ENCODE peak calls at places on chromosomes 7 and 10, in five cellular contexts. R is astrocyte of the spinal cord, E is esophagus muscularis mucosa, Q is A673, M is RWPE1. V is an unnamed sample.

GRCh38 chr10:93473161-93473560 is 9.0 kb downstream of the MYOF start:
- DNase-seq in R (no peak), M (no peak), E (no peak), Q (no peak), V (no peak)

GRCh38 chr10:38212460-38212859 is 118.3 kb downstream of the ZNF37A start:
- DNase-seq in R (no peak), E (no peak), Q (no peak), M (no peak), V (no peak)

GRCh38 chr7:141257597-141257996 is 183.7 kb downstream of the TMEM178B start:
- DNase-seq in R (no peak), M (no peak), Q (no peak), E (no peak), V (no peak)

GRCh38 chr7:30929686-30930085 is 18.0 kb downstream of the AQP1 start:
- DNase-seq in M (no peak), R (no peak), Q (no peak), E (peak), V (no peak)

GRCh38 chr7:71186535-71186934 is 54.6 kb downstream of the GALNT17 start:
- DNase-seq in R (no peak), E (no peak), Q (no peak), M (no peak), V (no peak)

GRCh38 chr10:126094537-126094936 is 198.2 kb downstream of the FANK1 start:
- DNase-seq in M (no peak), E (no peak), Q (no peak), R (peak), V (no peak)

GRCh38 chr7:25095516-25096345 is 29.3 kb downstream of the CYCS start:
- DNase-seq in Q (no peak), M (no peak), R (no peak), E (no peak), V (no peak)

GRCh38 chr7:142939226-142939910 is at the start of gene LLCFC1:
- DNase-seq in M (no peak), R (no peak), E (no peak), Q (no peak), V (no peak)

GRCh38 chr7:92306153-92306552 is 60.4 kb downstream of the ANKIB1 start:
- DNase-seq in E (no peak), R (peak), M (peak), Q (no peak), V (no peak)

GRCh38 chr7:155489862-155490696 is 32.1 kb downstream of the EN2 start:
- DNase-seq in Q (no peak), M (no peak), E (no peak), R (no peak), V (peak)

GRCh38 chr7:100247152-100247757 is 27.5 kb downstream of the PVRIG start:
- DNase-seq in E (no peak), M (peak), R (peak), Q (peak), V (no peak)

GRCh38 chr10:60781678-60782077 is 3.4 kb downstream of the CDK1 start:
- DNase-seq in R (peak), Q (no peak), E (no peak), M (no peak), V (no peak)

GRCh38 chr10:61271127-61271780 is 181.9 kb downstream of the TMEM26 start:
- DNase-seq in R (peak), M (peak), E (no peak), Q (peak), V (no peak)

GRCh38 chr7:50321678-50322077 is 17.2 kb downstream of the IKZF1 start:
- DNase-seq in R (no peak), Q (no peak), M (no peak), E (no peak), V (no peak)

GRCh38 chr10:64148597-64148996 is 627.4 kb downstream of the REEP3 start:
- DNase-seq in Q (peak), R (no peak), M (no peak), E (no peak), V (no peak)

GRCh38 chr10:91185239-91185875 is 35.1 kb upstream of the PCGF5 start:
- DNase-seq in E (no peak), Q (no peak), R (peak), M (peak), V (no peak)

GRCh38 chr7:151083071-151083823 is at the start of gene TMUB1:
- DNase-seq in R (peak), E (no peak), M (peak), Q (peak), V (peak)

GRCh38 chr10:124746992-124747391 is 2.8 kb upstream of the FAM53B start:
- DNase-seq in R (no peak), M (peak), E (no peak), Q (no peak), V (no peak)

GRCh38 chr10:6592080-6592479 is 12.0 kb upstream of the PRKCQ start:
- DNase-seq in E (no peak), R (no peak), M (no peak), Q (no peak), V (no peak)

GRCh38 chr7:118080947-118081346 is 103.0 kb upstream of the LSM8 start:
- DNase-seq in M (peak), E (no peak), R (peak), Q (peak), V (no peak)

GRCh38 chr10:95289003-95289920 is 1.5 kb downstream of the PDLIM1 start:
- DNase-seq in R (no peak), Q (no peak), M (peak), E (no peak), V (no peak)
- TF ChIP-seq CTCF in R (peak), Q (no peak), M (no peak), E (no peak), V (no peak)

GRCh38 chr10:34017281-34017680 is 682.8 kb upstream of the NRP1 start:
- DNase-seq in R (no peak), E (no peak), Q (peak), M (no peak), V (no peak)
- TF ChIP-seq CTCF in R (no peak), E (no peak), Q (peak), M (no peak), V (no peak)

GRCh38 chr7:17460665-17461064 is 162.2 kb downstream of the AHR start:
- DNase-seq in Q (no peak), M (no peak), E (no peak), R (no peak), V (no peak)

GRCh38 chr7:17460001-17460400 is 161.5 kb downstream of the AHR start:
- DNase-seq in R (no peak), Q (no peak), M (no peak), E (no peak), V (no peak)

GRCh38 chr7:17462059-17462695 is 163.7 kb downstream of the AHR start:
- DNase-seq in M (peak), E (no peak), R (no peak), Q (peak), V (no peak)

GRCh38 chr7:17456541-17456940 is 158.1 kb downstream of the AHR start:
- DNase-seq in M (no peak), E (no peak), Q (no peak), R (no peak), V (no peak)
- TF ChIP-seq CTCF in M (no peak), E (no peak), Q (no peak), R (no peak), V (no peak)

DNA sequence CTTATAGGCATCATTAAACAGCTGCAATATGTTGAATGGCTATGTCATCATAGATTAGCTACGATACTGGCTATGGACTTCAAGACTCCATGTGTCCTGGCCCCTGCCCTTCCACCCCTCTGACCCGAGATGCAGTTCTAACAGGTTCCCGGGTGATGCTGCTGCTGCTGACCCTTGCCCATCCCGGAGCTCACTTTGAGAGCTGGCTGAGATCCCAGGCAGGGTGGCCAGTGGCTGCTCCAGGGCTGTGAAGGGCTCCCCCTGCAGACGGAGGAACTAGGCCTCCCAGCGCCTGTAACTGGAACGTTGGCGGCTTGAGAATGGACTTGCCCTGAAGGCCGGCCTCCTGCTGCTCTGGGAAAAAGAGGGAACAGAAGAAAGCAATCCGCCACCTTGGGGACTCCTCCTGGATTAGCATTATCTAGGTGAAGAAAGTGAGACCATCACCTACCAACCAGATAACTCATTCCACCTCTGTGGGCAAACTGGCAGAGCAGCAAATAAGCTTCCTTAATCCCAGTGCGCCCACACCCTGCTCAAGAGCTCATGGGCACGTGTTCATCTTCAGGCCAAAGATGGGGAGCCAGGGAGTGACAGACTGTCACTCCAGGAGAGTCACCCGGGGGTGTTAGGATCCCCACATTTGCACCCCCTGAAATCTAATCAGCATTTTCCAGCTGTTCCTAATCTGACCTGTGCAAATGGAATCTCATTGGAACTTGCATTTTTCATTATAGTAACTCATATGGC is 56.8 kb downstream of the PARP12 start:
- DNase-seq in M (no peak), R (no peak), E (no peak), Q (no peak), V (no peak)
- TF ChIP-seq CTCF in M (no peak), R (peak), E (no peak), Q (peak), V (no peak)

DNA sequence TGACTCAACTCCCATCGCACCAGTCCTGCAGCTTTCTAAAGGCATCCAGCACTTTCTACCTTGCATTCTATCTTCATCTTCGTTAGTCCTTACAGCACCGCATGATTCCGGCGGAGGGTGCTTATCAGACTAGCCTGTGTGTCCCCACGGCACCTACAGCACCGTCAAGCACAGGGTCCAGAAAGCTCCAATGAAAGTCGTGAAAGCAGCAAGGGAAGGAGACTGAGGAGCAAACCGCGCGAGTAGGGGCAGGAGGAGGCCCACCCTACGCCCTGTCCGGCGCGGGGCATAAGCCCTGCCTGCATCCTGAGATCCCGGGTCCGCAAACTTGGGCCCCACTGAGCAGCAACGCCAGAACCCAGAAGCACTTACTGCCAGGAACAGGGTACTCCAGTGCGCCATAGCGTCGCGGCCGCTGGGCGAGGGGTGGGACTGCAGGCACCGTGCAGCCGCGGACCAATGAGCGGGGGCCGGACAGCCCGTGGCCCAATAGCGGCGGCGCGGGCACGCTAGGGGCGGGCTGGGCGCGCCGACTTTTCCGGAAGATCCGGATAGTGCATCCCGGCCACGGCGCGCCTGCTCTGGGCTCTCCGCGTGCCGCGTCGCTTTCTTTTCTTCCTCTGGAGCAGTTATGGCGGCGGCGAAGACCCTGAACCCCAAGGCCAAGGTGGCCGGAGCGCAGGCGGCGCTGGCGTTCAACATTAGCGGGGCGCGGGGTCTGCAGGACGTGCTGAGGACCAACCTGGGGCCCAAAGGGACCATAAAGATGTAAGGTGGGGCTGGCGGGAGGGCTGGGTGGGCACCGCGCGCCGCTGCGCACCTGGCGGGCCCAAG is 122.1 kb upstream of the VKORC1L1 start:
- DNase-seq in M (peak), Q (peak), R (peak), E (peak), V (peak)
- TF ChIP-seq CTCF in M (no peak), Q (no peak), R (no peak), E (no peak), V (peak)

GRCh38 chr7:74615933-74616780 is 41.4 kb upstream of the GTF2I start:
- DNase-seq in Q (no peak), M (no peak), R (no peak), E (no peak), V (no peak)
- TF ChIP-seq CTCF in Q (no peak), M (no peak), R (no peak), E (no peak), V (no peak)

GRCh38 chr10:3162533-3162932 is 10.0 kb downstream of the PITRM1 start:
- DNase-seq in E (no peak), M (no peak), R (no peak), Q (no peak), V (no peak)
- TF ChIP-seq CTCF in E (no peak), M (no peak), R (peak), Q (peak), V (no peak)

GRCh38 chr10:76779163-76779820 is 858.3 kb downstream of the KCNMA1 start:
- DNase-seq in Q (peak), R (peak), M (no peak), E (no peak), V (no peak)
- TF ChIP-seq CTCF in Q (no peak), R (peak), M (no peak), E (no peak), V (no peak)